ENCODE peak calls at places on chromosome 4, in four cellular contexts. One of them, this sample, is unnamed.

GRCh38 chr4:121462660-121463261 is 81.9 kb upstream of the QRFPR start:
- DNase-seq in endothelial cell: peak; percentile 51
- DNase-seq in colonic mucosa: peak; percentile 51
- DNase-seq in H9: peak; percentile 59
- DNase-seq in this sample: peak; percentile 24

GRCh38 chr4:10098770-10099139 is 17.8 kb downstream of the WDR1 start:
- DNase-seq in endothelial cell: no peak
- DNase-seq in H9: no peak
- DNase-seq in colonic mucosa: no peak
- DNase-seq in this sample: no peak

GRCh38 chr4:58166496-58166895 is 1056.3 kb upstream of the IGFBP7 start:
- DNase-seq in endothelial cell: no peak
- DNase-seq in colonic mucosa: no peak
- DNase-seq in H9: no peak
- DNase-seq in this sample: no peak

GRCh38 chr4:160276785-160277325 is 1174.0 kb downstream of the RAPGEF2 start:
- DNase-seq in colonic mucosa: no peak
- DNase-seq in H9: no peak
- DNase-seq in endothelial cell: no peak
- DNase-seq in this sample: peak; percentile 8

GRCh38 chr4:123555500-123556273 is 159.1 kb downstream of the SPRY1 start:
- DNase-seq in colonic mucosa: peak; percentile 96
- DNase-seq in H9: no peak
- DNase-seq in endothelial cell: no peak
- DNase-seq in this sample: peak; percentile 16

GRCh38 chr4:142706381-142706780 is 139.7 kb downstream of the INPP4B start:
- DNase-seq in colonic mucosa: no peak
- DNase-seq in H9: no peak
- DNase-seq in endothelial cell: no peak
- DNase-seq in this sample: no peak

GRCh38 chr4:91280551-91281290 is 1023.0 kb upstream of the GRID2 start:
- DNase-seq in endothelial cell: no peak
- DNase-seq in colonic mucosa: no peak
- DNase-seq in H9: no peak
- DNase-seq in this sample: no peak

GRCh38 chr4:89551191-89551590 is 243.6 kb upstream of the GPRIN3 start:
- DNase-seq in colonic mucosa: no peak
- DNase-seq in H9: no peak
- DNase-seq in endothelial cell: no peak
- DNase-seq in this sample: no peak

GRCh38 chr4:8398347-8398746 is 42.2 kb downstream of the ACOX3 start:
- DNase-seq in endothelial cell: no peak
- DNase-seq in H9: no peak
- DNase-seq in colonic mucosa: no peak
- DNase-seq in this sample: no peak

GRCh38 chr4:46329118-46329976 is 60.6 kb downstream of the GABRA2 start:
- DNase-seq in endothelial cell: peak; percentile 18
- DNase-seq in colonic mucosa: peak; percentile 33
- DNase-seq in H9: peak; percentile 46
- DNase-seq in this sample: peak; percentile 34

GRCh38 chr4:82644731-82645126 is 82.9 kb upstream of the TMEM150C start:
- DNase-seq in endothelial cell: no peak
- DNase-seq in H9: no peak
- DNase-seq in colonic mucosa: no peak
- DNase-seq in this sample: no peak

GRCh38 chr4:168743576-168743975 is 246.7 kb downstream of the PALLD start:
- DNase-seq in colonic mucosa: no peak
- DNase-seq in H9: no peak
- DNase-seq in endothelial cell: no peak
- DNase-seq in this sample: no peak

GRCh38 chr4:54659213-54660144 is 1.7 kb downstream of the KIT start:
- DNase-seq in H9: no peak
- DNase-seq in colonic mucosa: no peak
- DNase-seq in endothelial cell: peak; percentile 21
- DNase-seq in this sample: peak; percentile 53

GRCh38 chr4:167109859-167110258 is 124.4 kb downstream of the SPOCK3 start:
- DNase-seq in endothelial cell: no peak
- DNase-seq in colonic mucosa: no peak
- DNase-seq in H9: no peak
- DNase-seq in this sample: no peak

GRCh38 chr4:21888195-21888976 is 60.2 kb downstream of the KCNIP4 start:
- DNase-seq in endothelial cell: no peak
- DNase-seq in colonic mucosa: no peak
- DNase-seq in H9: no peak
- DNase-seq in this sample: no peak

GRCh38 chr4:123921339-123921738 is 524.7 kb downstream of the SPRY1 start:
- DNase-seq in endothelial cell: no peak
- DNase-seq in colonic mucosa: no peak
- DNase-seq in H9: no peak
- DNase-seq in this sample: no peak

GRCh38 chr4:8394125-8394524 is 46.4 kb downstream of the ACOX3 start:
- DNase-seq in H9: no peak
- DNase-seq in colonic mucosa: peak; percentile 52
- DNase-seq in endothelial cell: no peak
- DNase-seq in this sample: peak; percentile 35

GRCh38 chr4:184250795-184251679 is 33.4 kb upstream of the ENPP6 start:
- DNase-seq in endothelial cell: no peak
- DNase-seq in colonic mucosa: no peak
- DNase-seq in H9: no peak
- DNase-seq in this sample: no peak

GRCh38 chr4:96145671-96146070 is 305.8 kb downstream of the PDHA2 start:
- DNase-seq in endothelial cell: no peak
- DNase-seq in H9: no peak
- DNase-seq in colonic mucosa: no peak
- DNase-seq in this sample: no peak

GRCh38 chr4:185002784-185003183 is 15.5 kb upstream of the HELT start:
- DNase-seq in endothelial cell: no peak
- DNase-seq in H9: no peak
- DNase-seq in colonic mucosa: no peak
- DNase-seq in this sample: no peak

GRCh38 chr4:137707626-137708025 is 175.3 kb upstream of the PCDH18 start:
- DNase-seq in endothelial cell: no peak
- DNase-seq in colonic mucosa: no peak
- DNase-seq in H9: no peak
- DNase-seq in this sample: no peak

GRCh38 chr4:2261853-2262144 is at the start of gene MXD4:
- DNase-seq in H9: no peak
- DNase-seq in endothelial cell: no peak
- DNase-seq in colonic mucosa: no peak
- DNase-seq in this sample: no peak

GRCh38 chr4:127622923-127623754 is 9.6 kb upstream of the INTU start:
- DNase-seq in endothelial cell: peak; percentile 69
- DNase-seq in H9: peak; percentile 86
- DNase-seq in colonic mucosa: peak; percentile 35
- DNase-seq in this sample: peak; percentile 65
- TF ChIP-seq CTCF in endothelial cell: no peak
- TF ChIP-seq CTCF in H9: peak; percentile 60
- TF ChIP-seq CTCF in colonic mucosa: no peak
- TF ChIP-seq CTCF in this sample: peak; percentile 24

GRCh38 chr4:14744346-14744745 is 257.9 kb upstream of the CPEB2 start:
- DNase-seq in colonic mucosa: no peak
- DNase-seq in endothelial cell: no peak
- DNase-seq in H9: peak; percentile 37
- DNase-seq in this sample: no peak

GRCh38 chr4:14752341-14753046 is 249.8 kb upstream of the CPEB2 start:
- DNase-seq in colonic mucosa: no peak
- DNase-seq in endothelial cell: no peak
- DNase-seq in H9: no peak
- DNase-seq in this sample: no peak

GRCh38 chr4:14749910-14750309 is 252.4 kb upstream of the CPEB2 start:
- DNase-seq in colonic mucosa: peak; percentile 31
- DNase-seq in H9: peak; percentile 46
- DNase-seq in endothelial cell: no peak
- DNase-seq in this sample: no peak
- TF ChIP-seq CTCF in colonic mucosa: peak; percentile 12
- TF ChIP-seq CTCF in H9: peak; percentile 51
- TF ChIP-seq CTCF in endothelial cell: no peak
- TF ChIP-seq CTCF in this sample: no peak

DNA sequence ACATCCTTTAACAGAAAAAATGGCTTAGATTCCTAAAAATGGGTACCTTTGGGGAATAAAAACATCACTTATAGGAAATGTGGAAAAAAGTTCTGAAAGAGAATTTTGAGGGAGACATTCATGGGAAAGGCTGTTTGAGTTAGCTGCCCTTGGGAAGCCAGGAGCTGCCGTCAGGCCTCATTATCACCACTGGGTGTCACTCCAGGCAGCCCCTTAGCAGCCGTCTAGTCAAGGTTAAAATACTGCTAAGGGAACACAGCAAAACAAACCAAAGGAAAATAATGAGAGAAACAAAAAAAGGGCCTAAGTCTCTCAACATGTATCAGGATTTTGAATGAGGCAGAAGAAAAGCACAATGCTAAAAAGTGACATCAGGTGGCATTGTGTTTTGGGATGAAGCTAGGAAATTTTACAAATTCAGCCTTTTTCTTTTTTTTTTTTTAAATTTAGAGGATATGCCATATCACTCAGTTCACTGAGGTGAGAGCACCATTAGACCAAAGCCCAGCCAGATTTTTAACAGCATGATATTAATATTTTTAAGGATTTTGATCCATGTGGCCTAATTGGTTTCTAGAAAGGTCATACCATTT is 235.3 kb downstream of the GPAT3 start:
- DNase-seq in H9: peak; percentile 72
- DNase-seq in colonic mucosa: no peak
- DNase-seq in endothelial cell: peak; percentile 62
- DNase-seq in this sample: peak; percentile 48
- TF ChIP-seq CTCF in H9: peak; percentile 86
- TF ChIP-seq CTCF in colonic mucosa: peak; percentile 33
- TF ChIP-seq CTCF in endothelial cell: peak; percentile 40
- TF ChIP-seq CTCF in this sample: peak; percentile 73

GRCh38 chr4:68077301-68077700 is 52.4 kb downstream of the TMPRSS11F start:
- DNase-seq in colonic mucosa: no peak
- DNase-seq in endothelial cell: no peak
- DNase-seq in H9: no peak
- DNase-seq in this sample: no peak

GRCh38 chr4:68076194-68076593 is 53.5 kb downstream of the TMPRSS11F start:
- DNase-seq in endothelial cell: no peak
- DNase-seq in H9: no peak
- DNase-seq in colonic mucosa: no peak
- DNase-seq in this sample: no peak

GRCh38 chr4:68077737-68078136 is 51.9 kb downstream of the TMPRSS11F start:
- DNase-seq in endothelial cell: no peak
- DNase-seq in H9: no peak
- DNase-seq in colonic mucosa: no peak
- DNase-seq in this sample: no peak

GRCh38 chr4:68082758-68083157 is 46.9 kb downstream of the TMPRSS11F start:
- DNase-seq in endothelial cell: no peak
- DNase-seq in colonic mucosa: no peak
- DNase-seq in H9: no peak
- DNase-seq in this sample: no peak

GRCh38 chr4:68079918-68080317 is 49.8 kb downstream of the TMPRSS11F start:
- DNase-seq in H9: no peak
- DNase-seq in colonic mucosa: no peak
- DNase-seq in endothelial cell: no peak
- DNase-seq in this sample: no peak
- TF ChIP-seq CTCF in H9: no peak
- TF ChIP-seq CTCF in colonic mucosa: no peak
- TF ChIP-seq CTCF in endothelial cell: peak; percentile 17
- TF ChIP-seq CTCF in this sample: no peak

DNA sequence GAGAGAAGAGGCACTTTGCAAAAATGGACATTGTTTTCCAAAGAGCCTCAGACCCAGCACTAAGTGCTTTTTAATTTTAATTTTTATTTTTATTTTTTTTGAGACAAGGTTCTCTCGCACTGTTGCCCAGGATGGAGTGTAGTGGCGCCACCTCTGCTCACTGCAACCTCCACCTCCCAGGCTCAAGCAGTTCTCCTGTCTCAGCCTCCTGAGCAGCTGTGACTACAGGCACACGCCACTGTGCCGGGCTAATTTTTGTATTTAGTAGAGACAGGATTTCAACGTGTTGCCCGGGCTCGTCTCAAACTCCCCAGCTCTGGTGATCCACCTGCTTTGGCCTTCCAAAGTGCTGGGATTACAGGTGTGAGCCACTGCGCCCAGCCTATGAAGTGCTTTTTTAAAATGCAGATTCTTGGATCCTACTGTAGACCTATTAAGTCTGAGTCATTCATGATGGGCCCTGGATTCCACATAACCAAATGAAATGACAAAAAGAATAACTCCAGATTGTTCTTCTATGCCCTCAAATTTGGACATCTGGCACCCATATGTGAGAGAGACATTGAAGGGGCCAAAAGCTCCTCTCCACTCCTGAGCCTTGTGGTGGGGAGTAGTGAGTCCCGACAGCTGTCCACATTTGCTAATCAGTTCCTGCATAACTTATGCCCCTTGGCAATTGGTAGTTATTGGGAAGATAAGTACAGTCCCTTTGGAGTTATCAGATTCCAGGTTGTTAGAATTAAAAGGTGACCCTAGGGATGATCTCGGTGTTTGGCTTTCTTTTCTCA is 3.6 kb downstream of the NOCT start:
- DNase-seq in H9: no peak
- DNase-seq in endothelial cell: no peak
- DNase-seq in colonic mucosa: no peak
- DNase-seq in this sample: no peak
- TF ChIP-seq CTCF in H9: peak; percentile 29
- TF ChIP-seq CTCF in endothelial cell: no peak
- TF ChIP-seq CTCF in colonic mucosa: no peak
- TF ChIP-seq CTCF in this sample: no peak

GRCh38 chr4:5885733-5886132 is 7.2 kb downstream of the CRMP1 start:
- DNase-seq in endothelial cell: no peak
- DNase-seq in colonic mucosa: no peak
- DNase-seq in H9: no peak
- DNase-seq in this sample: no peak
- TF ChIP-seq CTCF in endothelial cell: no peak
- TF ChIP-seq CTCF in colonic mucosa: no peak
- TF ChIP-seq CTCF in H9: no peak
- TF ChIP-seq CTCF in this sample: no peak